ENCODE peak calls at places on chromosomes 5 and 9, in seven cellular contexts. B is PC-3, F is BJ, C is fibroblast of mammary gland, P is hepatocyte, T is esophagus squamous epithelium, M is choroid plexus epithelial cell. L is an unnamed sample.

GRCh38 chr9:13898957-13899356 is 415.0 kb downstream of the NFIB start:
- DNase-seq in B (no peak), T (no peak), P (peak), M (peak), C (no peak), F (no peak), L (no peak)

GRCh38 chr9:8872802-8873201 is 1073.2 kb upstream of the DMAC1 start:
- DNase-seq in F (no peak), B (no peak), P (no peak), M (no peak), T (no peak), C (peak), L (no peak)

GRCh38 chr5:158718738-158719505 is 380.8 kb downstream of the EBF1 start:
- DNase-seq in T (no peak), B (no peak), P (no peak), M (peak), C (peak), F (no peak), L (no peak)

GRCh38 chr9:114364123-114364522 is 23.7 kb downstream of the AKNA start:
- DNase-seq in C (peak), P (no peak), T (no peak), M (peak), F (peak), B (peak), L (no peak)

GRCh38 chr9:101650096-101650495 is 55.3 kb upstream of the PPP3R2 start:
- DNase-seq in F (no peak), P (no peak), B (no peak), T (no peak), C (no peak), M (no peak), L (no peak)

GRCh38 chr5:59036274-59036961 is 453.5 kb downstream of the RAB3C start:
- DNase-seq in P (peak), F (peak), C (peak), T (no peak), B (peak), M (peak), L (peak)

GRCh38 chr5:176878906-176879662 is 20.1 kb downstream of the HK3 start:
- DNase-seq in P (no peak), M (no peak), T (no peak), B (no peak), F (no peak), C (no peak), L (no peak)

GRCh38 chr5:74279244-74279643 is 361.3 kb downstream of the ENC1 start:
- DNase-seq in C (no peak), T (no peak), P (no peak), F (no peak), M (peak), B (no peak), L (no peak)

GRCh38 chr5:125283372-125283771 is 536.9 kb upstream of the ZNF608 start:
- DNase-seq in T (no peak), F (no peak), C (no peak), P (no peak), M (no peak), B (no peak), L (no peak)

GRCh38 chr5:74538206-74538661 is 102.3 kb downstream of the ENC1 start:
- DNase-seq in C (peak), F (no peak), M (peak), P (peak), T (no peak), B (no peak), L (no peak)

GRCh38 chr9:124894741-124895170 is 32.8 kb downstream of the ARPC5L start:
- DNase-seq in F (no peak), T (no peak), P (peak), C (peak), M (peak), B (peak), L (peak)

DNA sequence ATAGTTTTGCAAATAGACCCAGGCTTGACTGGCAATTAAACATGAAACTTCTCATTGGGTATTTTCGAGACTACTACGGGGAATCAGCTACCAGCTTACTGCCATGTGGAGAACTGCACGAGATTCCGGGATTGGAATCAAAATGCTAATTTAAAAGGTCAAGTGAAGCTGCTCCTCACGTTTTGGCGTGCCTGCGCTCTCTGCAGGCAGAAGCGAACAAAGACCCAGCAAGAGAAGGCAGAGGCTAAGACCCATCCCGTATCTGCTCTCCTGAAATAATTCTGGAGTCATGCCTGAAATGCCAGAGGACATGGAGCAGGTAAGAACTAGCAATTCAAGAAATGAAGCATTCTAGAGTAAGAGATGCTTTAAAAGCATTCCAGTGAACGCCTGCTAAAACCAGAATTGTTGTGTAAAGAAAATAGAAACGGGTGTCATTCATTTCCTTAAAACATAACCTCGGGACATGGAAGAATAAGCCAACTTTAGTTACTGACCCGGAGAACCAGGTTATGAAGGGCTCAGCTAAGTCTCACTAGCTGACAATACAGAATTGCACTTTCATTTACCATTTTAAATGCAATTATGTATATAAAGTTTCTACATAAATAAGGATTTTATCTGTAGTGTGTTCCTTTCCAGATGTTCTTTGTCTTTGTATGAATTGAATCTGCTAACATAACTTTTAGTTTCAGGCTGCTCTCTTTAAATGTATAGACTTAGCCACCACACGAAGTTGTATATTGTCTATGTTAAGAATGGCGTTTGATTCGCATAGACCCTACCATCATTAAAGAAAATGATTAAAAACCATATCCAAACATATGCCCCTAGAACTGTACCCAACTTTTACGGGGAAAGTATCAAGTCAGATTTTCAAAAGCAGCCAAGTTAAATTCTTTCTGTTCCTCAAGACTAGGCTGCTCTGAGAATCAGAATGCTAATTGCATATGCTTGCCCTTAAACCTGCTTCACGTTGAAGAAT is 2.0 kb upstream of the MAT2B start:
- DNase-seq in T (no peak), P (peak), M (peak), F (peak), C (peak), B (peak), L (peak)
- TF ChIP-seq CTCF in T (peak), P (peak), M (peak), F (peak), C (peak), B (peak), L (peak)

DNA sequence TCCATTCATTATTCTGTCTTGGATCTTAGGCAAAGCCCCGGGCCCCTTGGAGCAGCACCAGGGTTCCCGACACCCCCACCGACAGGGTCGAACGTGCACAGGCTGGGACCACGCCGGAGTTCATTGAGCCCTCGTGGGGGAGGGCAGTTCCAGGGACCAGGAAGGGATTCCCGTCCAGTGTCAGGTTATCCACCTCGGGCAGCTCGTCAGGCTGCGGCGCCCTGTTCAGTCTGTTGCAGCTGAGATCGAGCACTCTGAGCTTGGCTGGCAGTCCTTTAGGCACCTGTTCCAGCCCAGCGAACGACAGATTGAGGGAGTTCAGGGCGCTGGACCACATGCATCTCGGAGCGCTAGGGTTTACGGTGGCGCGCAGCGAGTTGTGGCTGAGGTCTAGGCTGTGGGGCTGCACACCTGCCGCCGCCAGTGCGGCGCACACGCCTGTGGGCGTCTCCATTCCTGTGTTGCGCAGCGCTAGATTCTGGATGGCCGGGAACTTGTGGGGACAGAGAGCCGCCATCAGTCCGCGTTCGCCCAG is 1.1 kb downstream of the CD14 start:
- DNase-seq in C (no peak), B (no peak), F (no peak), M (no peak), P (no peak), T (no peak), L (no peak)
- H3K4me3 ChIP-seq in C (peak), B (no peak), F (peak), M (peak), P (no peak), T (peak), L (peak)

GRCh38 chr9:92242115-92242778 is 51.2 kb downstream of the IARS1 start:
- DNase-seq in T (no peak), F (no peak), C (peak), M (peak), P (peak), B (no peak), L (no peak)
- TF ChIP-seq CTCF in T (no peak), F (peak), C (peak), M (peak), P (peak), B (peak), L (peak)

DNA sequence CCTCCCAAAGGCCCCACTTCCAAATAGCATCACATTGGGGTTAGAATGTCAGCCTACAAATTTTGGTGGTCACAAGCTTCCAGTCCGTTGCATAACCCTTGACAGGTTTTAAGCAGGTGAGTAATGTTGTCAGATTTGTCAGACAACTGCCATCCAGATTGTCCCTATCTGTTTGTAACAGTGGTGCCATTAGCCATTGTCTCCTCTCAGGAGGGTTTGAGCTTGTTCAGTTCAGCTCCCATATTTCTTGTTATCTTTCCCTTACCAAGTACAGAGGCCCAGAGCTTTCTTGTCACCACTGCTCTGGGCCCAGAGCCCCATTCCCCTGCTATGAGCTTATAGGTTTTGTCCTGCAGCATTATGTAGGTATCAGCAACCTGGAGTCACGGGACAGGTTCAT is 14.8 kb upstream of the GSN start:
- DNase-seq in F (no peak), T (no peak), C (no peak), P (no peak), M (no peak), B (no peak), L (no peak)
- H3K4me3 ChIP-seq in F (no peak), T (no peak), C (no peak), P (no peak), M (no peak), B (no peak), L (no peak)

DNA sequence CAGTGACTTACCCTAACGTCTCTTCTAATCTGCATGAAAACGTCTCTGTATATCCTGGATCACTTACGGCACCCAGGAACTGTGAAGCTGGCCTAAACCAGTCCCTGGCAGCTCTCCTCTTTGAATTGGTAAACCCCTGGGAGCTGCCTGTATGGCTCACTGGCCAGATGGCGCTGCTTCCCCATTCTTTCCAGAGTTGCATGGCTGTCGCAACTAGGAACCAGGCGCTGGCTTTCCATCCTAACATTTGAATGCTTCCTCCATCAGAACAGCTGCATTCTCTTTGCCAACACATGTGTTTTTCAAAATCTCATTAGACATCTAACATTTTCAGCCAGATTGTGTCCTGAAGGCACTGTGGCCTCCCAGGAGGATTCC is 8.0 kb upstream of the PCA3 start:
- DNase-seq in C (peak), P (peak), B (peak), T (no peak), M (peak), F (no peak), L (peak)
- TF ChIP-seq CTCF in C (peak), P (peak), B (no peak), T (no peak), M (peak), F (peak), L (peak)

GRCh38 chr5:141558150-141558549 is 60.6 kb downstream of the DIAPH1 start:
- DNase-seq in B (no peak), M (peak), F (no peak), P (no peak), C (peak), T (no peak), L (no peak)

GRCh38 chr5:141557681-141558136 is 61.1 kb downstream of the DIAPH1 start:
- DNase-seq in F (peak), T (peak), M (peak), P (peak), C (peak), B (peak), L (peak)

GRCh38 chr5:141559481-141559880 is 59.3 kb downstream of the DIAPH1 start:
- DNase-seq in B (peak), T (no peak), M (peak), P (no peak), C (peak), F (peak), L (no peak)

GRCh38 chr5:141560141-141560540 is 58.7 kb downstream of the DIAPH1 start:
- DNase-seq in P (peak), B (peak), M (peak), C (peak), T (no peak), F (peak), L (no peak)

DNA sequence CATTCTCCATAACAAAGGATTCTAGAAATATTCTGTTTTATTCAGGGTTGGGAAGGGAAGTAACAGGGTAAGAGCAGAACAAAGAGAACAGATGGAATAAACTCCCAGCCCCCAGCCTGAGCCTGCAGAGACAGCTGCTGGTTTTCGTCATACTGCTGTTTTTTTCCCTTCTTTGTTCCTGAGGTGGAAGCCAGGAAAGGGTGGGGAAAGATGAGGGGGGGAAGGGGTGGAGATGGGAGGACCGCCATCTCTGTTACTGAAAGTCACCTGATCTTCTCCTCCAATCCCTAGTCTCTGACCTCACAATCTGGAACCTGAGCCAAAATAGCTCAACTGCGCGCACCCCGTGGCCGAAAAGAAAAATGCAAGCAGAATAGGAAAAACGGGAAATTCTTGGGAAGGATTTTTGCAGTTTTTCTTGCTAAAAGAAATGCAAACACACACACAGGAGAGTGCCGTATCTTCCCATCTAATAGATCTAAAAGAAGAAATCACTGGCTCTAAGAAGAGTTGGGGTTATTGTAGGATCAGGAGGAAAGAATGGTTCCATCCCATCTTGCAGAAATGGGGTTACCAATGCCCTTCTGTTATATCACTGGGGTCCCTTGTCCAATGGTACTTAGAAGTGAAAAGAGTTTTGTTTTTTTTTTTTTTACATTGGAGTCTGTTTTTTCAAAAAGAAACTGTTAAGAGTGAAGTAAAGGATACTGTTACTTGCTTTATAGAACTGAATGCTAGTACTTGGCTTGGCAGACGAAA is 57.9 kb downstream of the DIAPH1 start:
- DNase-seq in P (peak), M (peak), T (peak), C (peak), B (peak), F (peak), L (peak)
- H3K4me3 ChIP-seq in P (no peak), M (no peak), T (peak), C (no peak), B (no peak), F (no peak), L (no peak)